ENCODE peak calls at places on chromosome 5, in nine cellular contexts. Q is testis, D is GM12891, F is H54, O is uterus, K is A549, U is IMR-90, E is Peyer's patch, R is heart left ventricle. W is an unnamed sample.

GRCh38 chr5:2801602-2802525 is 50.4 kb upstream of the IRX2 start:
- DNase-seq in Q (no peak), D (no peak), F (no peak), O (no peak), K (no peak), U (no peak), E (no peak), R (no peak), W (no peak)

GRCh38 chr5:42830924-42831323 is 19.2 kb upstream of the SELENOP start:
- DNase-seq in Q (no peak), D (no peak), F (no peak), O (no peak), K (no peak), U (no peak), E (no peak), R (no peak), W (no peak)

GRCh38 chr5:14167211-14167845 is 24.2 kb downstream of the TRIO start:
- DNase-seq in Q (no peak), D (no peak), F (no peak), O (no peak), K (peak; percentile 51), U (peak; percentile 70), E (no peak), R (no peak), W (no peak)

GRCh38 chr5:43514471-43514815 is 505 bp downstream of the C5orf34 start:
- DNase-seq in Q (peak; percentile 21), D (peak; percentile 10), F (peak; percentile 58), O (no peak), K (no peak), U (peak; percentile 87), E (no peak), R (no peak), W (no peak)

GRCh38 chr5:159849437-159850191 is 66.7 kb upstream of the ADRA1B start:
- DNase-seq in Q (no peak), D (no peak), F (peak; percentile 61), O (peak; percentile 55), K (no peak), U (peak; percentile 80), E (no peak), R (no peak), W (no peak)

GRCh38 chr5:41871866-41872265 is 1.6 kb upstream of the OXCT1 start:
- DNase-seq in Q (no peak), D (no peak), F (no peak), O (peak; percentile 22), K (no peak), U (peak; percentile 33), E (no peak), R (peak; percentile 32), W (no peak)

GRCh38 chr5:1310118-1310517 is 15.2 kb upstream of the TERT start:
- DNase-seq in Q (no peak), D (no peak), F (no peak), O (no peak), K (no peak), U (no peak), E (no peak), R (no peak), W (peak; percentile 41)

GRCh38 chr5:137902389-137903133 is 13.3 kb downstream of the PKD2L2 start:
- DNase-seq in Q (no peak), D (no peak), F (no peak), O (no peak), K (no peak), U (no peak), E (no peak), R (no peak), W (no peak)

GRCh38 chr5:55702612-55703345 is 9.3 kb downstream of the SLC38A9 start:
- DNase-seq in Q (no peak), D (no peak), F (no peak), O (no peak), K (no peak), U (no peak), E (no peak), R (no peak), W (no peak)

GRCh38 chr5:16625116-16625515 is 8.3 kb upstream of the RETREG1 start:
- DNase-seq in Q (no peak), D (no peak), F (no peak), O (no peak), K (no peak), U (no peak), E (no peak), R (no peak), W (no peak)

GRCh38 chr5:151033217-151033934 is 13.0 kb downstream of the GPX3 start:
- DNase-seq in Q (no peak), D (no peak), F (no peak), O (no peak), K (no peak), U (no peak), E (no peak), R (no peak), W (no peak)

DNA sequence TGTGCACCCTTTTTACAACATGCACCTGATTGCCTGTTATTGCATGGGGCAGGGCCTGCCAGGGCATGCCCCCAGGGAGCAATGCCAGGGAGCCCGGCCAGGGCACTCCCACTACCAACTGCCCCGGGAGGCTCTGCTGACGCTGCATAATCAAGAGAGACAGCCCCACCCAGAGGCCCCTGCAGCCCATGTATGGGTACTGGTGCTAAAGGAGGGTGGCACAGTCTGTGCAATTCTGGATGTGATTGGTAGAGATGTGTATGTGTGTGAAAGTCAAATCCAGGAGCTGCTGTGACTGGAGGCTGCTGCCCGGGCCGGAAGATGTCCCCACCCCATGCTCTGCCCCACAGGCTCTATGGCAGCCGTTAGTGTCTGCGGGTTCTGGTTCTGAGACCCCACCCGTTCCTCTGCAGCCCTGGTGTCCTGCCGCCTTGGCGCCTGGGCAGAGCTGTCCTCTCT is 3.9 kb upstream of the NEURL1B start:
- DNase-seq in Q (no peak), D (no peak), F (no peak), O (no peak), K (peak; percentile 28), U (no peak), E (peak; percentile 90), R (no peak), W (no peak)
- TF ChIP-seq POLR2A in Q (no peak), D (no peak), F (no peak), O (no peak), K (no peak), U (no peak), E (no peak), R (no peak), W (no peak)

GRCh38 chr5:72501475-72501874 is 5.7 kb downstream of the ZNF366 start:
- DNase-seq in Q (no peak), D (no peak), F (no peak), O (no peak), K (no peak), U (peak; percentile 34), E (no peak), R (no peak), W (no peak)

GRCh38 chr5:72506150-72506549 is 1.1 kb downstream of the ZNF366 start:
- DNase-seq in Q (no peak), D (no peak), F (no peak), O (no peak), K (no peak), U (no peak), E (no peak), R (no peak), W (no peak)

GRCh38 chr5:72505026-72505425 is 2.2 kb downstream of the ZNF366 start:
- DNase-seq in Q (no peak), D (no peak), F (no peak), O (no peak), K (no peak), U (no peak), E (no peak), R (no peak), W (no peak)

GRCh38 chr5:72505539-72505938 is 1.7 kb downstream of the ZNF366 start:
- DNase-seq in Q (no peak), D (no peak), F (no peak), O (no peak), K (no peak), U (no peak), E (no peak), R (no peak), W (no peak)

DNA sequence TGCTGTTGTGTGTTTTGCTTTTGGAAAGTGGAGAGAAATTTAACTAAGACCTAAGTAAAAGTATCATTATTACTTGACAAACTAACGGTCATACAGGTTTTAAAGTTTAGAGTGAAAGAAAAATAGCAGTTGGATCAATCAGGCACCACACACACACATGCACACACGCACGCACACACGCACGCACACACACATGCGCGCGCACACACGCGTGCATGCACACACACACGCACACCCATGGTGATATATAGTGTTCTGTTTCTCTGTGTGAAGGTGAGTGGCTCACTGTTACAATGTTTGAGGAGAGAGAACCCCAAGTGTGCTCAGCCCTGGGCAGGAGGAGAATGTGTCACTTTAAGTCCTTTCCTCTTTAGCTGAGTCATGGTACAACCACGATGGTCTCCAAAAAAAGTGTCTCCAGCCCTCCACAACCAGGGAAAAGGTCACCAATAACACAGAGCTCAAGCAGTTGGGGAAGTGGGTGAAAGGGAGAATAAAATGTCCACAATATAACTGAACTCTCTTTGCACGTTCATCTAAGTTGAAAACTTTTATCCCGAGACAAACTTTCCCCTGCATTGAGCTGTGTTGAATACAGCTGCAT is 3.2 kb downstream of the ZNF366 start:
- DNase-seq in Q (no peak), D (no peak), F (peak; percentile 18), O (no peak), K (peak; percentile 33), U (peak; percentile 44), E (no peak), R (peak; percentile 31), W (no peak)
- TF ChIP-seq POLR2A in Q (no peak), D (no peak), F (no peak), O (no peak), K (no peak), U (no peak), E (no peak), R (peak; percentile 52), W (no peak)

GRCh38 chr5:116084891-116085715 is at the start of gene COMMD10:
- DNase-seq in Q (peak; percentile 90), D (peak; percentile 54), F (peak; percentile 68), O (peak; percentile 70), K (peak; percentile 87), U (peak; percentile 89), E (peak; percentile 92), R (peak; percentile 82), W (peak; percentile 96)
- TF ChIP-seq POLR2A in Q (no peak), D (peak; percentile 91), F (peak; percentile 86), O (no peak), K (peak; percentile 75), U (peak; percentile 84), E (no peak), R (peak; percentile 38), W (peak; percentile 19)

GRCh38 chr5:75053286-75054109 is 1.1 kb upstream of the GCNT4 start:
- DNase-seq in Q (peak; percentile 70), D (peak; percentile 27), F (no peak), O (peak; percentile 44), K (peak; percentile 78), U (peak; percentile 73), E (peak; percentile 78), R (peak; percentile 45), W (peak; percentile 85)

GRCh38 chr5:75051217-75051751 is 1.1 kb downstream of the GCNT4 start:
- DNase-seq in Q (no peak), D (no peak), F (no peak), O (no peak), K (no peak), U (no peak), E (peak; percentile 84), R (no peak), W (peak; percentile 56)

GRCh38 chr5:75054110-75054930 is 2.0 kb upstream of the GCNT4 start:
- DNase-seq in Q (peak; percentile 79), D (no peak), F (no peak), O (peak; percentile 37), K (no peak), U (peak; percentile 34), E (peak; percentile 54), R (peak; percentile 35), W (peak; percentile 81)

GRCh38 chr5:75050415-75050814 is 1.9 kb downstream of the GCNT4 start:
- DNase-seq in Q (no peak), D (no peak), F (no peak), O (no peak), K (peak; percentile 58), U (no peak), E (no peak), R (no peak), W (peak; percentile 69)

GRCh38 chr5:75052461-75053285 is at the start of gene GCNT4:
- DNase-seq in Q (peak; percentile 67), D (peak; percentile 25), F (no peak), O (peak; percentile 28), K (peak; percentile 56), U (peak; percentile 36), E (peak; percentile 63), R (peak; percentile 46), W (peak; percentile 84)
- TF ChIP-seq POLR2A in Q (no peak), D (no peak), F (no peak), O (peak; percentile 27), K (peak; percentile 20), U (no peak), E (no peak), R (no peak), W (no peak)